ENCODE peak calls at places on chromosome 5, in six cellular contexts. T, P, S, F, L and O are unnamed samples.

GRCh38 chr5:95283022-95283615 is 1.8 kb downstream of the MCTP1 start:
- DNase-seq in S (no peak), P (no peak), F (no peak), L (no peak), T (no peak), O (no peak)

GRCh38 chr5:177358333-177358939 is 712 bp downstream of the RGS14 start:
- DNase-seq in T (no peak), L (no peak), F (no peak), P (no peak), S (no peak), O (no peak)

GRCh38 chr5:2634399-2635176 is 116.9 kb downstream of the IRX2 start:
- DNase-seq in P (no peak), S (no peak), F (no peak), T (no peak), L (no peak), O (no peak)

GRCh38 chr5:179699640-179700298 is 1.0 kb downstream of the CANX start:
- DNase-seq in L (peak), S (no peak), F (no peak), T (peak), P (no peak), O (no peak)

GRCh38 chr5:139459451-139459934 is 3.0 kb downstream of the ECSCR start:
- DNase-seq in P (no peak), L (peak), T (no peak), F (peak), S (no peak), O (no peak)

GRCh38 chr5:142717582-142718215 is 31.8 kb upstream of the FGF1 start:
- DNase-seq in L (peak), P (no peak), F (no peak), S (no peak), T (peak), O (no peak)

GRCh38 chr5:176870110-176870591 is 29.0 kb downstream of the HK3 start:
- DNase-seq in S (no peak), P (no peak), F (no peak), T (peak), L (no peak), O (no peak)

GRCh38 chr5:139378941-139379361 is 4.1 kb downstream of the SLC23A1 start:
- DNase-seq in P (no peak), L (peak), F (no peak), S (no peak), T (no peak), O (no peak)

GRCh38 chr5:112316006-112316405 is 103.1 kb downstream of the EPB41L4A start:
- DNase-seq in P (no peak), L (no peak), F (no peak), S (no peak), T (no peak), O (no peak)

GRCh38 chr5:80565330-80565729 is 4.8 kb downstream of the ANKRD34B start:
- DNase-seq in F (no peak), S (no peak), P (no peak), T (no peak), L (no peak), O (no peak)

GRCh38 chr5:150398432-150399157 is 14.1 kb downstream of the CD74 start:
- DNase-seq in T (no peak), S (no peak), F (no peak), L (no peak), P (no peak), O (no peak)

GRCh38 chr5:162685302-162685701 is 617.7 kb downstream of the GABRG2 start:
- DNase-seq in F (no peak), P (no peak), L (no peak), T (no peak), S (no peak), O (no peak)

GRCh38 chr5:143106175-143106574 is 297.3 kb downstream of the NR3C1 start:
- DNase-seq in S (no peak), F (peak), T (peak), P (no peak), L (no peak), O (no peak)

GRCh38 chr5:82584631-82585030 is 306.5 kb upstream of the RPS23 start:
- DNase-seq in S (no peak), F (no peak), L (peak), T (no peak), P (peak), O (no peak)

GRCh38 chr5:180098526-180098925 is 27.0 kb upstream of the RNF130 start:
- DNase-seq in S (no peak), F (no peak), P (no peak), L (no peak), T (no peak), O (no peak)

GRCh38 chr5:130017173-130017572 is 112.9 kb downstream of the CHSY3 start:
- DNase-seq in L (no peak), T (no peak), F (no peak), P (no peak), S (no peak), O (no peak)

GRCh38 chr5:9343146-9343850 is 202.6 kb downstream of the SEMA5A start:
- DNase-seq in T (no peak), S (no peak), P (no peak), F (no peak), L (no peak), O (no peak)

GRCh38 chr5:180649297-180650039 is at the start of gene FLT4:
- DNase-seq in P (no peak), T (no peak), S (no peak), F (no peak), L (no peak), O (no peak)

GRCh38 chr5:10120934-10121333 is 128.8 kb downstream of the ATPSCKMT start:
- DNase-seq in L (no peak), S (no peak), P (no peak), T (no peak), F (no peak), O (no peak)

GRCh38 chr5:82620957-82621600 is 342.9 kb upstream of the RPS23 start:
- DNase-seq in P (no peak), T (no peak), S (no peak), F (no peak), L (no peak), O (no peak)

GRCh38 chr5:39106332-39106731 is 32.1 kb upstream of the RICTOR start:
- DNase-seq in S (no peak), F (no peak), T (peak), L (no peak), P (no peak), O (no peak)

GRCh38 chr5:159883522-159883950 is 32.7 kb upstream of the ADRA1B start:
- DNase-seq in T (peak), P (no peak), S (no peak), L (no peak), F (no peak), O (no peak)

GRCh38 chr5:43661102-43661501 is 58.1 kb downstream of the NNT start:
- DNase-seq in S (no peak), P (no peak), L (no peak), T (peak), F (no peak), O (no peak)

GRCh38 chr5:69300537-69301203 is 31.9 kb downstream of the CCDC125 start:
- DNase-seq in T (peak), F (no peak), P (no peak), S (no peak), L (no peak), O (no peak)

GRCh38 chr5:178336889-178337785 is 104.5 kb upstream of the PHYKPL start:
- DNase-seq in L (peak), T (no peak), P (no peak), F (no peak), S (no peak), O (no peak)

GRCh38 chr5:36688722-36689121 is 82.3 kb downstream of the SLC1A3 start:
- DNase-seq in S (no peak), F (no peak), L (no peak), T (no peak), P (no peak), O (no peak)

DNA sequence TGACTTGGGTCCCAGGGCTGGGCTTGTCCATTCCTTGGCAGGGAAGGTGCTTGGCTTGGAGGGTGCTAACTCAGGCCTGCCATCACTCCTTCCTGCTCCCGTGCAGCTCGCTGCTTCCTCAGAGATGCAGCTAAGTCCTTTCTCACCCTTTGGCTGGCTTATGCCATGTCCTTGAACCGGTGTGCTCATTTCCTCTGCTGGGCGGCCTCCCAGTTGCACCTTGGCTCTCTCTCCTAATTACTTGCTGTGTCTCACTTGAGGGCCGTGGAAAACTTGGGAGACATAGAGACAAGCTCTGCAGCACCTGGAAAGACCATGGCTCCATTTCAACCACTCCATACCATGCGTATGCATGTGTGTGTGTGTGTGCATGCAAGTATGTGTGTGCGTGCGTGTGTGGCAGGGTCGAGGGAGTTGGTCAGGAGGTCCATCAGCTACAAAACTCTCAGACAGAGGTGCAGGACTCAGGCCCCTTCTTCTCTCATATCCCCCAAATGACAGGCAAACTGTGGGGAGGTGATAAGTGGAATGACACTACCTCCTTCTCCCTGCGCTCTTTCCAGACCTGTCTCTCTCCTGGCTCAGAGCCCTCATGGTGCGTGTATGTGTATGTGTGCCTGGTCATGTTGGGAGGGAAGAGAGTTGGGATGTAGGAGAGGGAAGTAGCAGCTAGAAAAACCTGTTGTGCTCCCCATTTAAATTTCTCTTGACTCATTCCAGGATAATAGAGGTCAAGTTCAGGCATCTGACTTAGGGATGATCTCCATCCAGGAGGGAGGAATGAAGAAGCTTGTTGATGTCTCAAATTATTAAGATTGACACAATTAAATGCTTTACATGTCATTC is 17.6 kb upstream of the MTMR12 start:
- DNase-seq in S (no peak), F (no peak), T (no peak), P (no peak), L (no peak), O (peak)
- H3K27ac ChIP-seq in S (no peak), F (no peak), T (no peak), P (no peak), L (no peak), O (peak)

DNA sequence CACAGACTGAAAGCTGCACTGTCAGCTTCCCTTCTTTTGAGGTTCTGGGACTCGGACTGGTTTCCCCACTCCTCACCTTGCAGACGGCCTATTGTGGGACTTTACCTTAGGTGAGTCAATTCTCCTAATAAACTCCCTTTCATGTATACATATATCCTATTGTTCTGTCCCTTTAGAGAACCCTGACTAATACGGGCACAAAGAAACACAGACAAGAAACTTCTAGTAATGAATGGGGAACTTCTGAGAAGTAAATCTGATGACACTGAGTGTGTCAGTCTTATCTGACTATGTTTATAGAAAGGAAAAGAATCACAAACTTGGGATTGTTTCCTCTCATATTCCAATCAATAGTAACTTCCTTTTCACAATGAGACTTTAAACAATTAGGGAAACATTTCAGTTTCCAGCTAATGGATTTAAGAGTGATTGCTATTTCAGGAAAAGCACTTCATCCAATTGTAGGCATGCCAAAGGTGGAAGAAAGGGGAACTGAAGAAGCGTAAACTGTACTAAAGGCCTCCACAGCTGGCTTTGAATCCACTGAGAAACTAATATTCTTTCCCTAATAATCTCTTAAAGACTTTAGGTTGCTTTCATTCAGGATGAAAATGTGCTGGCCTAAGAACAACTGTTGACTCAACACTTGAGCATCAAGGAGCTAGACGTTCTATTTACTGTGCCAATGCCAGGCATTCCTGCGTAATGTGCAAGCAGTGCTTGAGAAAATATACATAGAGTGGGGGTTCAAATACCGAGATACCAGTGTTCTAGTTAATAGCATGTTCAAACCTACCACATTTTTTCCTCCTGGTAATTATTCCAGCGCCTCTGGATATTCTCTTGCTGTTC is 127.8 kb upstream of the PTGER4 start:
- DNase-seq in T (peak), L (no peak), F (no peak), S (no peak), P (no peak), O (peak)
- H3K27ac ChIP-seq in T (no peak), L (no peak), F (no peak), S (no peak), P (peak), O (peak)

DNA sequence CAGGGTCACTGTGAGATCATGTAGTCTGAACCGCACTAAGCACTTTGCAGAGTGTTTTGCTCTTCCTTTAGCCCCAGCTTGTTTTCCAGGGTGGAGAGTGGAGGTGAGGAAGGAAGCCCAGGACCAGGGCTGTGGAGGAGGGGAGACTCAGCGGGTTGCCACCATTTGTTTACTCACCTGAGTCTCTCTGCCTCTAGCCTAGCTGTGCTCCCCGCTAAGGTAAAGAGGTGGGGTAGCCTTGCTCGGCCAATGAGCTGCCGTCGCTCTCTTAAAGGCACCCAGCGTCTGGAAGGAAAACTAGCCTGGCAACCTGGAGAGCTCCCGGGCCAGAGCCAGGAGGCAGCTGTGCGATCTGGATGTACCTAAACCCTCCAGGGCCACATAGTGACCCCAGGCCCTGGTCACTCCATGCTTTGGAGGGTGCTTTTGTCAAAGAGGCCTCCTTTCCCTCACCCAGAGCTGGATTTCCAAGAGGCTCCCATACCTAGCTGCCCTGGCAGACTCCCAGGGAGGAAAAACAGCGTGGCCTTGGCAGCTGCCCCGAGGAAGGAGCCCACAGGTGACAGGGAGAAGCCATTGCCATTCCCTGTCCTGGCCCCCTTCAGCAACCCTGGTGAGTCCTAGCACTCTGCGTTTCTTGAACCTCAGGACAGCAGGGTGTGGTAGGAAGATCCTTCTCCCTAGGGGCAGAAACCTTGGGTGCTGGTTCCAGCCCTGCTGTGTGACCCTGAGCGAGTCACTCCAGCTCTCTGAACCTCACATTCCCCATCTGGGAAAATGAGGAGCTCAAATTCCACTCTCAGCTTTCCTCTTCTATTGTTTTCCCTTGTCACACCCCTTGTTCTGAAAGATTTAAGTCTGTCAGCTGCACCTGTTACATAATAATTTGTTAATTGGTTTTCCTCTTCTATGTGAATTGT is 42.4 kb upstream of the LARP1 start:
- DNase-seq in P (no peak), S (no peak), F (no peak), T (no peak), L (no peak), O (no peak)
- H3K27ac ChIP-seq in P (no peak), S (no peak), F (no peak), T (no peak), L (no peak), O (no peak)

DNA sequence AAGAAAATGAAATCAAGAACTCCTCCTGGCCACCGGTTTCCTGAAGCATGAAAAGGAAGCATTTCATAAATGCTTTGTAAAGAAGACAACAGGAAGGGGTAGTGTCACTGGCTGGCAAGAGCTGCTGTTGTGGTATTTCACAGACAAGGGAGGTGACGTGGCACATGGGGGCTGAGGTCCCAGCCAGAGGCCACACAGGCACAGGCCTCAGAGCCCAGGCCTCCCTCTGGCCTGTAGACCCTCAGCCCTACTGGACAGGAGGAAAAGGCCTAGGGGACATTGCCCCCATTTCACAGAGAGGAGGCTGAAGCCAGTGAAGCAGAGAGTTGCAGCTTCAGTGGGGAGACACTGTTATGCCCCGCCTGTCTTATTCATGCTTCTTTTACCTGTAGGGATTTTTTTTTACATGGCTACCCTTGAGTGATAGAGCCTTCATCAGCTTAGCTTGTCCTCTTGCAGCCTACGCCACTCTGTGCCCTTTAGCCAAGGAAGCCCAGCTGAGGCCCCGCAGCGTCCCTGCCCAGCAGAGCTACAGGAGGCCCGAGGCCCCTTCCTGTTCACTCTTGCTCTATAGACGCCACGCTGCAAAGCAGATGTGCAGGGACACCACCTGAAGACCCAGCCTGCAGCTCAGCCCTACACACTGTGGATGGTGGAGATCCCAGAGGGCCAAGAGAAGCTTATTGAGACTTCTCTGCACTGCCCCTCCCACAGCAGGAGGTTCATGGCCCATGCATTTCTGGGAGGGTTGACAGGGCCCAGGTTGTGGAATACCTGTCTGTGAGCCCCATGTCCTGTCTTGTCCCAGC is 33.8 kb downstream of the IRF1 start:
- DNase-seq in P (peak), T (peak), L (peak), S (peak), F (no peak), O (no peak)
- H3K27ac ChIP-seq in P (no peak), T (no peak), L (no peak), S (peak), F (peak), O (peak)

GRCh38 chr5:91586232-91586631 is 203.1 kb upstream of the ARRDC3 start:
- DNase-seq in F (no peak), L (no peak), P (no peak), S (no peak), T (no peak), O (no peak)
- H3K27ac ChIP-seq in F (no peak), L (no peak), P (no peak), S (no peak), T (no peak), O (no peak)

DNA sequence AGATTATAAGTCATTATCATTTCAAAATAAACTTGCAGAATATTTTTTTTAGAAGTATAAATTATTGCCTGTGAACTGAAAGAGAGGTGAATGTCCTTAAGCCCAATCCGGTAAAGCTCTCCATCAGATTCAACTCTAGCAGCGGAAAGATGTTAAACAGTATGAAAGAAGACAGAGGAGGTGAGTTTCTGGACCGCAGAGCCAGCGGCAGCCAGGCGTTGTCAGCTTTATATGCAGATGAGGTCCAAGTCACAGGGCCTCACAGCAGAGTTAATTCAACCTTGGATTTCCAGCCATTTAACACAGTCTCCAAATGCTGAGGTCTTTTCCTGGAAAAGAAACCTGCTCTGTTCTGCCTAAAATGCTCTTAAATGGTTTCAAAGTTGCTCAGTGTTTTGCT is 75.4 kb downstream of the OTULIN start:
- DNase-seq in L (no peak), S (no peak), P (no peak), F (no peak), T (no peak), O (no peak)
- H3K27ac ChIP-seq in L (no peak), S (no peak), P (peak), F (peak), T (no peak), O (peak)